ENCODE peak calls at places on chromosomes 3 and 15, in six cellular contexts. F is transverse colon, K is Peyer's patch, P is IMR-90, A is breast epithelium, U is H1. G is an unnamed sample.

GRCh38 chr3:174784206-174784934 is 74.8 kb upstream of the NAALADL2 start:
- DNase-seq in K (no peak), A (no peak), F (no peak), U (no peak), P (peak; percentile 74), G (no peak)

GRCh38 chr3:138950006-138950644 is 3.1 kb downstream of the FOXL2NB start:
- DNase-seq in F (no peak), A (no peak), U (peak; percentile 73), P (peak; percentile 28), K (no peak), G (no peak)

GRCh38 chr15:80468776-80469175 is 64.6 kb downstream of the ARNT2 start:
- DNase-seq in P (no peak), U (no peak), F (no peak), A (no peak), K (no peak), G (no peak)

GRCh38 chr3:193744048-193744821 is 151.2 kb downstream of the OPA1 start:
- DNase-seq in A (no peak), U (no peak), K (no peak), P (no peak), F (no peak), G (no peak)

GRCh38 chr3:159733194-159733860 is 255.3 kb upstream of the IL12A start:
- DNase-seq in U (no peak), P (peak; percentile 88), A (no peak), F (no peak), K (no peak), G (no peak)

GRCh38 chr3:52124126-52124525 is 30.1 kb downstream of the POC1A start:
- DNase-seq in F (no peak), U (no peak), A (no peak), K (no peak), P (no peak), G (no peak)

GRCh38 chr3:123941150-123941941 is 19.7 kb downstream of the CCDC14 start:
- DNase-seq in F (no peak), K (no peak), A (no peak), U (no peak), P (no peak), G (no peak)

GRCh38 chr3:52846427-52846983 is 11.7 kb upstream of the MUSTN1 start:
- DNase-seq in P (no peak), U (no peak), K (no peak), A (no peak), F (no peak), G (no peak)

GRCh38 chr3:54969652-54970051 is 41.8 kb upstream of the LRTM1 start:
- DNase-seq in F (no peak), P (no peak), K (no peak), A (no peak), U (no peak), G (no peak)

GRCh38 chr3:72996473-72997333 is at the start of gene PPP4R2:
- DNase-seq in F (peak; percentile 90), P (peak; percentile 88), U (peak; percentile 94), A (peak; percentile 77), K (peak; percentile 81), G (peak; percentile 81)

GRCh38 chr3:32041316-32041715 is 59.8 kb downstream of the ZNF860 start:
- DNase-seq in K (no peak), A (no peak), P (no peak), F (peak; percentile 22), U (no peak), G (no peak)

GRCh38 chr15:72790302-72790955 is 6.9 kb upstream of the ADPGK start:
- DNase-seq in P (peak; percentile 60), F (no peak), A (no peak), U (no peak), K (no peak), G (no peak)

GRCh38 chr3:46904303-46905190 is 27.0 kb downstream of the PTH1R start:
- DNase-seq in K (no peak), A (no peak), F (no peak), P (no peak), U (no peak), G (no peak)

GRCh38 chr15:93063292-93063671 is 25.7 kb downstream of the RGMA start:
- DNase-seq in P (no peak), F (no peak), K (no peak), A (no peak), U (no peak), G (no peak)

GRCh38 chr15:101296418-101297405 is 1.7 kb upstream of the SNRPA1 start:
- DNase-seq in K (no peak), U (no peak), F (no peak), A (no peak), P (peak; percentile 29), G (no peak)

GRCh38 chr3:155494332-155494731 is 200.8 kb upstream of the STRIT1 start:
- DNase-seq in U (no peak), P (no peak), F (no peak), A (no peak), K (no peak), G (no peak)

GRCh38 chr15:52805351-52806283 is 15.5 kb upstream of the ONECUT1 start:
- DNase-seq in A (no peak), P (no peak), U (peak; percentile 78), K (no peak), F (no peak), G (no peak)

GRCh38 chr15:100133001-100133400 is 208.8 kb downstream of the ADAMTS17 start:
- DNase-seq in A (no peak), F (no peak), P (no peak), U (peak; percentile 51), K (no peak), G (no peak)

GRCh38 chr15:66231421-66232266 is 21.9 kb downstream of the MEGF11 start:
- DNase-seq in U (no peak), F (no peak), K (no peak), A (no peak), P (no peak), G (no peak)

DNA sequence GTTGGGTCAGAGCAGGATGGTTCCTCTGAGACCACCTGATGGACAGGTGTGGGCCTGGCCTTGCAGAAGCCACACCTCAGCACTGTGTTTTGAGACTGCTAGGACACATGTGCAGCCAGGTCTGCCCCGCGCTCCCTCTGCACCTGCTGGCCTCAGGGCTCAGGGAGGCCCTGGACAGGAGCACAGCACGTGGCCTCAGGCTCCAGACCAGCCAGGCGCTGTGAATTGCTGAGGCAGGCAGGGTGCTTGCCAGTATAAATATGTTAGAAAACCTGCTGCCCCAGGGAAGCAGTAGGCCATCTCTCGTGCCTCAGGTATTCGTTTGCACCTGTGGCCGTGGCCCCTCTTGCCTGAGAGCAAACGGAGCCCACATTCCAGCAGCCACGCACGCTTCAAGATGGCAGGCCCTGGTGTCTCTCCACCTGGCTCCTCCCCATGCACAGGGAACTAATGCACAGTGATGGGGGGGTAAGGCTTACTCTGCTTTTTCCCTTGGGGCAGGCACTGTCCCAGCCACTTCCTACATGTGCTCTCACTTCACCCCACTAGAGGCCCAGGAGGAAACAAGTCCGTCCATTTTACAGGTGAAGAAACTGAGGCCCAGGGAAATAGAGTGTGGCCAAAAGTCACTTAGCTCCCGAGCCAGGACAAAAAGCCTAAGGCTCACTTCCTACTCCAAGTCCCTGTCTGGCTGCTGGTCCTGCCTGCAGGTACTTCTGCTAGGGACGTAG is 20.4 kb downstream of the SEC61A1 start:
- DNase-seq in A (no peak), U (no peak), K (no peak), P (no peak), F (no peak), G (no peak)
- TF ChIP-seq POLR2A in A (no peak), U (no peak), K (no peak), P (no peak), F (no peak), G (no peak)

DNA sequence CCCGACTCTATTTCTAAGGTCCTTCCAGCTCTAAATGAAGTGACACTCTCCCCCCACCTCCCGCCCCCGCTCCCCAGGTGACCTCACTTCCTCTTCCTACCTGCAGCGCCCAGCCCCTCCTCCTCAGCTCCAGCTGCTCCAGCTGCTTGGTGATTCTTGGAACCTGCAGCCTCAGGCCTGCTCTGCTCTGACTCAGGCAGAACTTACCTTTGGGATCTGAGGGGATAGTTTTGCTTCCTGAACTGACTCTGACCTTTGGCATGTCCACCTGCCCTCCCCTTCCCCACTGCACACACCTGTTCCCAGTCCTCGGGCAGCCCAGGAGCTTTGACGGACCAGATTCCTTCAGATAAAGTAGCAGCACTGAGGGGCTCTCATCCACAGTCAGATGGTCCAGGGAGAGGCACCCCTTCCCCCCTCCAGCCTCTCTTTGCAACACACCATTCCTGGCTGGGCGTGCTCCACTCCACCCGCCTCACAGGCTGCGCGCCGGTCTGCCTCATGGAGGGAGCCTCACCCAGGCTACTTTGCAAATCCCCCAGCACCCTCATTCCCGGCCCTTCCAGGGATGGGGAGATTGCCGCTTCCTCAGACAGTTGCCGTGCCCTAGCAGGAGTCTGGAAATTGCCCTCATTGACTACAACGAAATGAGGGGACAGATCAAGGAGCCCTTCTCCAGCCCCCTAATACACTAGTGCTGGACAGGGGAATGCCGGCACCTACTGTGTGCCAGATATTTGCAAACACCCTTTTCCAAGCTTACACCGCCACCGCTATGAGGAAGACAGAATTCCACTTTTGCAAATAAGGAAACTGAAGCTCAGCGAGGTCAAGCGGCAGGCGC is 695 bp upstream of the C15orf39 start:
- DNase-seq in K (peak; percentile 68), U (peak; percentile 69), F (peak; percentile 86), P (no peak), A (peak; percentile 85), G (no peak)
- TF ChIP-seq POLR2A in K (peak; percentile 46), U (no peak), F (peak; percentile 38), P (no peak), A (no peak), G (no peak)

GRCh38 chr3:98732239-98733054 is 30.7 kb upstream of the ST3GAL6 start:
- DNase-seq in A (peak; percentile 34), U (peak; percentile 84), P (no peak), F (peak; percentile 23), K (no peak), G (peak; percentile 55)
- TF ChIP-seq POLR2A in A (no peak), U (no peak), P (no peak), F (peak; percentile 24), K (no peak), G (peak; percentile 20)

GRCh38 chr3:156674046-156674910 is at the start of gene TIPARP:
- DNase-seq in P (peak; percentile 96), F (peak; percentile 100), A (peak; percentile 99), K (peak; percentile 99), U (peak; percentile 95), G (peak; percentile 90)
- TF ChIP-seq POLR2A in P (peak; percentile 99), F (peak; percentile 100), A (peak; percentile 96), K (peak; percentile 100), U (peak; percentile 73), G (peak; percentile 96)

GRCh38 chr3:20515834-20516233 is 329.8 kb upstream of the SGO1 start:
- DNase-seq in P (no peak), K (no peak), A (no peak), U (no peak), F (no peak), G (no peak)
- TF ChIP-seq POLR2A in P (no peak), K (no peak), A (no peak), U (no peak), F (no peak), G (no peak)

GRCh38 chr15:84915011-84915958 is 30.8 kb downstream of the SLC28A1 start:
- DNase-seq in K (no peak), F (peak; percentile 38), U (no peak), P (peak; percentile 86), A (peak; percentile 95), G (peak; percentile 73)
- TF ChIP-seq POLR2A in K (no peak), F (no peak), U (no peak), P (no peak), A (no peak), G (peak; percentile 63)

GRCh38 chr3:41448396-41448795 is 249.1 kb downstream of the CTNNB1 start:
- DNase-seq in K (no peak), P (no peak), U (no peak), F (no peak), A (no peak), G (no peak)
- TF ChIP-seq POLR2A in K (no peak), P (no peak), U (no peak), F (no peak), A (no peak), G (no peak)

G was measured in H54.